ENCODE peak calls at places on chromosomes 1 and 21, in four cellular contexts. N is tibial nerve, I is aorta, Z is A549. U is an unnamed sample. For H3K4me1 and H3K9me3, the result is how much of the 10 kb centered on the place peaks cover.

GRCh38 chr1:32393136-32393535 is 1.1 kb downstream of the BSDC1 start:
- DNase-seq in N (no peak), I (no peak), Z (no peak), U (no peak)

GRCh38 chr1:72034827-72035226 is 247.5 kb downstream of the NEGR1 start:
- DNase-seq in N (no peak), I (no peak), Z (no peak), U (no peak)

GRCh38 chr1:180494370-180494769 is 8.0 kb downstream of the ACBD6 start:
- DNase-seq in N (no peak), I (no peak), Z (no peak), U (no peak)

GRCh38 chr1:219179293-219179692 is 5.6 kb downstream of the LYPLAL1 start:
- DNase-seq in N (no peak), I (no peak), Z (no peak), U (no peak)

GRCh38 chr1:59669752-59670312 is 144.9 kb upstream of the HOOK1 start:
- DNase-seq in N (peak), I (peak), Z (no peak), U (no peak)

GRCh38 chr21:31471865-31472264 is 127.8 kb upstream of the TIAM1 start:
- DNase-seq in N (no peak), I (no peak), Z (no peak), U (no peak)

GRCh38 chr1:154714638-154715037 is 106.7 kb upstream of the ADAR start:
- DNase-seq in N (peak), I (no peak), Z (peak), U (no peak)

GRCh38 chr1:156816561-156817328 is at the start of gene SH2D2A:
- DNase-seq in N (no peak), I (peak), Z (no peak), U (peak)

GRCh38 chr1:45785583-45785982 is 17.8 kb upstream of the MAST2 start:
- DNase-seq in N (no peak), I (no peak), Z (no peak), U (no peak)

GRCh38 chr21:40186036-40186435 is 318.8 kb downstream of the PCP4 start:
- DNase-seq in N (peak), I (no peak), Z (no peak), U (no peak)

GRCh38 chr1:15764269-15764764 is 5.7 kb downstream of the FBLIM1 start:
- DNase-seq in N (no peak), I (no peak), Z (no peak), U (no peak)

GRCh38 chr1:27626031-27626935 is 8.7 kb downstream of the FGR start:
- DNase-seq in N (no peak), I (no peak), Z (no peak), U (no peak)

GRCh38 chr1:53122194-53122846 is 20.1 kb downstream of the SLC1A7 start:
- DNase-seq in N (no peak), I (no peak), Z (no peak), U (no peak)

GRCh38 chr1:20240012-20240411 is 50.7 kb upstream of the VWA5B1 start:
- DNase-seq in N (no peak), I (no peak), Z (no peak), U (no peak)

GRCh38 chr1:203480084-203480483 is 4.5 kb downstream of the PRELP start:
- DNase-seq in N (no peak), I (no peak), Z (no peak), U (peak)

GRCh38 chr1:92536593-92537332 is 50.0 kb upstream of the GFI1 start:
- DNase-seq in N (no peak), I (no peak), Z (no peak), U (no peak)

GRCh38 chr21:45768011-45768740 is 124.7 kb downstream of the PCBP3 start:
- DNase-seq in N (no peak), I (peak), Z (no peak), U (no peak)

GRCh38 chr1:248924696-248925532 is 18.9 kb downstream of the PGBD2 start:
- DNase-seq in N (no peak), I (no peak), Z (peak), U (peak)

GRCh38 chr1:87024936-87025537 is 110.6 kb downstream of the HS2ST1 start:
- DNase-seq in N (no peak), I (no peak), Z (peak), U (no peak)

GRCh38 chr1:25554426-25554780 is 11.0 kb downstream of the LDLRAP1 start:
- DNase-seq in N (no peak), I (no peak), Z (no peak), U (no peak)

GRCh38 chr1:25555753-25556092 is 12.3 kb downstream of the LDLRAP1 start:
- DNase-seq in N (no peak), I (no peak), Z (no peak), U (no peak)

GRCh38 chr1:25553749-25554425 is 10.5 kb downstream of the LDLRAP1 start:
- DNase-seq in N (no peak), I (peak), Z (no peak), U (no peak)

GRCh38 chr1:25556132-25556670 is 12.8 kb downstream of the LDLRAP1 start:
- DNase-seq in N (no peak), I (no peak), Z (no peak), U (no peak)

DNA sequence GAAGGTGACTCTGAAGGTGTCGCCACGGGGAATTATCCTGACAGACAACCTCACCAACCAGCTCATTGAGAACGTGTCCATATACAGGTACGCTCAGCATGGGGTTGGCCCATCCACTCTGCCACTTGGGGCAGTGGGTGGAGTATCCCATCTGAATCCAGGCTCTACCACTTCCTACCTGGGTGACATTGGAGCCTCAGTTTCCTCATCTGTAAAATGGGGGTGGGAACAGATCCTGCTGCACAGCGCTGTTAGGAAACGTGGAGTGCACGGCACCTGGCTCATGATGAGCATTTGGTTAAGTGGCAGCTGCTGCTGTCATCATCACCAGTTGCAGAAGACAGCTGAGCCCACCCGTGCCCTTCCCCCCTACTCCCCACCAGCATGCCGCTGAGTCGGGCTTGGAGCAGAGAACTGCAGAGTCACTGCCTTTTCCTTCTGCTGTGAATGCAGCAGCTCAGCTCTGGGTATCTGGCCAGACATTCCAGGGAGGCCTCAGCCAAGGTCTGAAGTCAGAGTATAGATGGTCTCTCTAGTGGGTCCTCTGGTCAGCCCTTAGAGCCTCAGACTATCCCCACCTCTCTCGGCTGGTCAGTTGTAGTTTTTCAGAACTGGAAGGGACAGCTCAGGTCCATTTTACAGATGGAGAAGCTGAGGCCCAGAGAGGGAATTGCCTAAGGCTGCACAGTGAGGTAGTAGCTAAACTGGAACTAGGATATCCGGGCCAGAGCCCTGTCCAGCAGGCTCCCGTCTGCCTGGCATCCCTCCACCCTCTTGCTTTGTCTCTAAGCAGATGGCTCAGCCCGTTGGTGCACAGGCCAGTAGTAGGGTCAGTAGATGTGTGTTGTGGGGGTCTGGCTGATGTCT is 11.7 kb downstream of the LDLRAP1 start:
- DNase-seq in N (no peak), I (no peak), Z (no peak), U (no peak)
- H3K4me1 ChIP-seq in N (half or more), I (under half), Z (under half), U (half or more)

DNA sequence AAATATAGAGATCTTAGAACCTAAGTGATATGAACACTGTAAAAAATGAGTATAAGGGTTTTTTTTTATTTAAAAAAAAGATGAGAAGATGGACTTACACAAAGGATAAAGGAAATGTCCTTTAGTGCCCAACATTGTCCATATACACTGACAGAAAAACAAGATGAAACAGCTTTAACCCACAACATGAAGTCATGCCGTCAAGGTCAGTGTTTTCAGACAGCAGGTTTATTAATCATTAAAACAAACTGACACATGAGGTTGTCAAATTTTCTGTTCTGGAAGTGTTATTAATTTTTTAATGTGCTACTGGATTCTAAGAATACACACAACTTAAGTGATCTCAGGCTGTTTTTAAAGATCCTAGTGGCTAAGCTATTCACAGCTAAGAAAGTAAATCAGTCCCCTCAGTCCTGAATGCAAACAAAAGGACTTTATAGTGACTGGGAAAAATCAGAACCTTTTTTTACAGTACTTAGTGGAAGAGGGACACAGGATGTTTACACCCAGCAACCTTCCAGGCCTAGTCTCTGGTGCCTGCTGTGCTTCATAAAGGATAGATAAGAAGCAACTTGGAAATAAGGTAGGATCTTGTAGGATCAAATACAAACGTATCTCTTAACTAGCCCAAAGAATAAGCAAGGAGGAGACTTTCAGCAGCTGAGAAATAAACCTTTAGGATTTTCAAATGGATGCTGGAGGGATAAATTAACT is 22.0 kb upstream of the PKN2 start:
- DNase-seq in N (no peak), I (no peak), Z (no peak), U (no peak)
- H3K4me3 ChIP-seq in N (no peak), I (no peak), Z (no peak), U (no peak)

GRCh38 chr1:82927753-82928152 is 1071.2 kb downstream of the TTLL7 start:
- DNase-seq in N (no peak), I (no peak), Z (no peak), U (no peak)
- H3K9me3 ChIP-seq in N (under half), I (under half), Z (under half), U (under half)

GRCh38 chr1:44611419-44611818 is 62.9 kb downstream of the TMEM53 start:
- DNase-seq in N (no peak), I (no peak), Z (no peak), U (no peak)
- H3K4me1 ChIP-seq in N (under half), I (under half), Z (under half), U (under half)